ENCODE peak calls at places on chromosome 10, in nine cellular contexts. One of them, this sample, is unnamed.

GRCh38 chr10:91287276-91287675 is 66.8 kb downstream of the PCGF5 start:
- DNase-seq in cardiac fibroblast: no peak
- DNase-seq in AG04450: no peak
- DNase-seq in bronchial epithelial cell: peak; percentile 18
- DNase-seq in CD4-positive, alpha-beta T cell: no peak
- DNase-seq in dorsolateral prefrontal cortex: no peak
- DNase-seq in heart right ventricle: no peak
- DNase-seq in tibial nerve: no peak
- DNase-seq in lung: no peak
- DNase-seq in this sample: no peak

GRCh38 chr10:102935939-102936605 is 18.0 kb downstream of the CNNM2 start:
- DNase-seq in cardiac fibroblast: no peak
- DNase-seq in AG04450: no peak
- DNase-seq in bronchial epithelial cell: no peak
- DNase-seq in CD4-positive, alpha-beta T cell: no peak
- DNase-seq in dorsolateral prefrontal cortex: no peak
- DNase-seq in heart right ventricle: no peak
- DNase-seq in tibial nerve: no peak
- DNase-seq in lung: no peak
- DNase-seq in this sample: no peak

GRCh38 chr10:102153093-102153620 is 968 bp downstream of the NOLC1 start:
- DNase-seq in cardiac fibroblast: no peak
- DNase-seq in AG04450: no peak
- DNase-seq in bronchial epithelial cell: no peak
- DNase-seq in CD4-positive, alpha-beta T cell: no peak
- DNase-seq in dorsolateral prefrontal cortex: no peak
- DNase-seq in heart right ventricle: no peak
- DNase-seq in tibial nerve: no peak
- DNase-seq in lung: no peak
- DNase-seq in this sample: no peak

GRCh38 chr10:103855852-103856496 is 598 bp upstream of the SH3PXD2A start:
- DNase-seq in cardiac fibroblast: no peak
- DNase-seq in AG04450: no peak
- DNase-seq in bronchial epithelial cell: no peak
- DNase-seq in CD4-positive, alpha-beta T cell: no peak
- DNase-seq in dorsolateral prefrontal cortex: no peak
- DNase-seq in heart right ventricle: no peak
- DNase-seq in tibial nerve: no peak
- DNase-seq in lung: no peak
- DNase-seq in this sample: no peak

GRCh38 chr10:88062798-88063472 is 199.5 kb downstream of the PTEN start:
- DNase-seq in cardiac fibroblast: peak; percentile 54
- DNase-seq in AG04450: peak; percentile 71
- DNase-seq in bronchial epithelial cell: peak; percentile 52
- DNase-seq in CD4-positive, alpha-beta T cell: no peak
- DNase-seq in dorsolateral prefrontal cortex: no peak
- DNase-seq in heart right ventricle: no peak
- DNase-seq in tibial nerve: no peak
- DNase-seq in lung: no peak
- DNase-seq in this sample: no peak

GRCh38 chr10:11158080-11158479 is 140.4 kb downstream of the CELF2 start:
- DNase-seq in cardiac fibroblast: no peak
- DNase-seq in AG04450: no peak
- DNase-seq in bronchial epithelial cell: no peak
- DNase-seq in CD4-positive, alpha-beta T cell: no peak
- DNase-seq in dorsolateral prefrontal cortex: no peak
- DNase-seq in heart right ventricle: no peak
- DNase-seq in tibial nerve: no peak
- DNase-seq in lung: no peak
- DNase-seq in this sample: no peak

GRCh38 chr10:132192991-132193670 is 6.4 kb downstream of the DPYSL4 start:
- DNase-seq in cardiac fibroblast: no peak
- DNase-seq in AG04450: no peak
- DNase-seq in bronchial epithelial cell: no peak
- DNase-seq in CD4-positive, alpha-beta T cell: no peak
- DNase-seq in dorsolateral prefrontal cortex: no peak
- DNase-seq in heart right ventricle: peak; percentile 75
- DNase-seq in tibial nerve: no peak
- DNase-seq in lung: no peak
- DNase-seq in this sample: no peak

GRCh38 chr10:124019886-124020797 is 73.3 kb downstream of the CHST15 start:
- DNase-seq in cardiac fibroblast: no peak
- DNase-seq in AG04450: no peak
- DNase-seq in bronchial epithelial cell: no peak
- DNase-seq in CD4-positive, alpha-beta T cell: no peak
- DNase-seq in dorsolateral prefrontal cortex: no peak
- DNase-seq in heart right ventricle: no peak
- DNase-seq in tibial nerve: no peak
- DNase-seq in lung: no peak
- DNase-seq in this sample: no peak

GRCh38 chr10:96688789-96689188 is 31.5 kb downstream of the PIK3AP1 start:
- DNase-seq in cardiac fibroblast: no peak
- DNase-seq in AG04450: no peak
- DNase-seq in bronchial epithelial cell: no peak
- DNase-seq in CD4-positive, alpha-beta T cell: no peak
- DNase-seq in dorsolateral prefrontal cortex: no peak
- DNase-seq in heart right ventricle: no peak
- DNase-seq in tibial nerve: no peak
- DNase-seq in lung: no peak
- DNase-seq in this sample: no peak

GRCh38 chr10:35306852-35307251 is 29.5 kb upstream of the CCNY start:
- DNase-seq in cardiac fibroblast: peak; percentile 19
- DNase-seq in AG04450: no peak
- DNase-seq in bronchial epithelial cell: peak; percentile 96
- DNase-seq in CD4-positive, alpha-beta T cell: no peak
- DNase-seq in dorsolateral prefrontal cortex: no peak
- DNase-seq in heart right ventricle: no peak
- DNase-seq in tibial nerve: no peak
- DNase-seq in lung: peak; percentile 45
- DNase-seq in this sample: no peak

GRCh38 chr10:112345202-112345601 is 28.7 kb upstream of the ACSL5 start:
- DNase-seq in cardiac fibroblast: no peak
- DNase-seq in AG04450: no peak
- DNase-seq in bronchial epithelial cell: no peak
- DNase-seq in CD4-positive, alpha-beta T cell: no peak
- DNase-seq in dorsolateral prefrontal cortex: no peak
- DNase-seq in heart right ventricle: no peak
- DNase-seq in tibial nerve: no peak
- DNase-seq in lung: no peak
- DNase-seq in this sample: no peak

GRCh38 chr10:131022981-131023380 is 288.5 kb downstream of the TCERG1L start:
- DNase-seq in cardiac fibroblast: no peak
- DNase-seq in AG04450: no peak
- DNase-seq in bronchial epithelial cell: no peak
- DNase-seq in CD4-positive, alpha-beta T cell: no peak
- DNase-seq in dorsolateral prefrontal cortex: no peak
- DNase-seq in heart right ventricle: no peak
- DNase-seq in tibial nerve: no peak
- DNase-seq in lung: no peak
- DNase-seq in this sample: no peak

GRCh38 chr10:66455304-66455703 is 470.5 kb upstream of the LRRTM3 start:
- DNase-seq in cardiac fibroblast: no peak
- DNase-seq in AG04450: no peak
- DNase-seq in bronchial epithelial cell: peak; percentile 18
- DNase-seq in CD4-positive, alpha-beta T cell: no peak
- DNase-seq in dorsolateral prefrontal cortex: no peak
- DNase-seq in heart right ventricle: no peak
- DNase-seq in tibial nerve: no peak
- DNase-seq in lung: no peak
- DNase-seq in this sample: no peak
- TF ChIP-seq CTCF in cardiac fibroblast: peak; percentile 9
- TF ChIP-seq CTCF in AG04450: peak; percentile 6
- TF ChIP-seq CTCF in bronchial epithelial cell: peak; percentile 9
- TF ChIP-seq CTCF in CD4-positive, alpha-beta T cell: no peak
- TF ChIP-seq CTCF in dorsolateral prefrontal cortex: no peak
- TF ChIP-seq CTCF in heart right ventricle: no peak
- TF ChIP-seq CTCF in tibial nerve: no peak
- TF ChIP-seq CTCF in lung: no peak
- TF ChIP-seq CTCF in this sample: no peak

DNA sequence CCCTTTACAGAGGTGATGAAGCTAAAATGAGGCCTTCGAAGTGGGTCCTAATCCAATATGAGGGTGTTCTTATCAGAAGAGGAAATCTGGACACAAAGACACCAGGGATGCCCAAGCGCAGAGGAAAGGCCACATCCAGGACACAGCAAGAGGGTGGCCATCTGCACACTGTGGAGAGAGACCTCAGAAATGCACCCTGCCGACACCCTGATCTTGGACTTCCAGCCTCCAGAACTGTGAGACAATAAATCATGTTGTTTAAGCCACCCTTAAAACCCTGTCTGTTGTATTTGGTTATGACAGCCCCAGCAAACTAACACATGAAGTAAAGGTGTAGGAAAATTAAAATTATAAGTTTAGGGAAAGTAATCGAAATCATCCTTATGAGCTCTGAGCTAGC is 64.0 kb downstream of the CDC123 start:
- DNase-seq in cardiac fibroblast: no peak
- DNase-seq in AG04450: no peak
- DNase-seq in bronchial epithelial cell: no peak
- DNase-seq in CD4-positive, alpha-beta T cell: no peak
- DNase-seq in dorsolateral prefrontal cortex: no peak
- DNase-seq in heart right ventricle: no peak
- DNase-seq in tibial nerve: no peak
- DNase-seq in lung: no peak
- DNase-seq in this sample: no peak
- TF ChIP-seq CTCF in cardiac fibroblast: no peak
- TF ChIP-seq CTCF in AG04450: no peak
- TF ChIP-seq CTCF in bronchial epithelial cell: no peak
- TF ChIP-seq CTCF in CD4-positive, alpha-beta T cell: no peak
- TF ChIP-seq CTCF in dorsolateral prefrontal cortex: no peak
- TF ChIP-seq CTCF in heart right ventricle: no peak
- TF ChIP-seq CTCF in tibial nerve: no peak
- TF ChIP-seq CTCF in lung: no peak
- TF ChIP-seq CTCF in this sample: no peak

GRCh38 chr10:114720685-114721278 is 62.7 kb upstream of the ABLIM1 start:
- DNase-seq in cardiac fibroblast: no peak
- DNase-seq in AG04450: no peak
- DNase-seq in bronchial epithelial cell: no peak
- DNase-seq in CD4-positive, alpha-beta T cell: no peak
- DNase-seq in dorsolateral prefrontal cortex: no peak
- DNase-seq in heart right ventricle: peak; percentile 56
- DNase-seq in tibial nerve: no peak
- DNase-seq in lung: no peak
- DNase-seq in this sample: no peak
- TF ChIP-seq CTCF in cardiac fibroblast: no peak
- TF ChIP-seq CTCF in AG04450: no peak
- TF ChIP-seq CTCF in bronchial epithelial cell: no peak
- TF ChIP-seq CTCF in CD4-positive, alpha-beta T cell: no peak
- TF ChIP-seq CTCF in dorsolateral prefrontal cortex: no peak
- TF ChIP-seq CTCF in heart right ventricle: no peak
- TF ChIP-seq CTCF in tibial nerve: no peak
- TF ChIP-seq CTCF in lung: no peak
- TF ChIP-seq CTCF in this sample: no peak

GRCh38 chr10:71984798-71985388 is 20.7 kb downstream of the CHST3 start:
- DNase-seq in cardiac fibroblast: no peak
- DNase-seq in AG04450: no peak
- DNase-seq in bronchial epithelial cell: no peak
- DNase-seq in CD4-positive, alpha-beta T cell: no peak
- DNase-seq in dorsolateral prefrontal cortex: no peak
- DNase-seq in heart right ventricle: no peak
- DNase-seq in tibial nerve: no peak
- DNase-seq in lung: no peak
- DNase-seq in this sample: peak; percentile 51

GRCh38 chr10:71985542-71986250 is 21.5 kb downstream of the CHST3 start:
- DNase-seq in cardiac fibroblast: peak; percentile 94
- DNase-seq in AG04450: no peak
- DNase-seq in bronchial epithelial cell: no peak
- DNase-seq in CD4-positive, alpha-beta T cell: no peak
- DNase-seq in dorsolateral prefrontal cortex: no peak
- DNase-seq in heart right ventricle: peak; percentile 66
- DNase-seq in tibial nerve: peak; percentile 70
- DNase-seq in lung: no peak
- DNase-seq in this sample: peak; percentile 59

GRCh38 chr10:71989658-71990454 is 25.7 kb downstream of the CHST3 start:
- DNase-seq in cardiac fibroblast: peak; percentile 38
- DNase-seq in AG04450: no peak
- DNase-seq in bronchial epithelial cell: no peak
- DNase-seq in CD4-positive, alpha-beta T cell: no peak
- DNase-seq in dorsolateral prefrontal cortex: no peak
- DNase-seq in heart right ventricle: no peak
- DNase-seq in tibial nerve: no peak
- DNase-seq in lung: no peak
- DNase-seq in this sample: no peak

GRCh38 chr10:71995880-71996597 is 31.8 kb downstream of the CHST3 start:
- DNase-seq in cardiac fibroblast: peak; percentile 40
- DNase-seq in AG04450: no peak
- DNase-seq in bronchial epithelial cell: no peak
- DNase-seq in CD4-positive, alpha-beta T cell: no peak
- DNase-seq in dorsolateral prefrontal cortex: no peak
- DNase-seq in heart right ventricle: no peak
- DNase-seq in tibial nerve: no peak
- DNase-seq in lung: no peak
- DNase-seq in this sample: no peak

DNA sequence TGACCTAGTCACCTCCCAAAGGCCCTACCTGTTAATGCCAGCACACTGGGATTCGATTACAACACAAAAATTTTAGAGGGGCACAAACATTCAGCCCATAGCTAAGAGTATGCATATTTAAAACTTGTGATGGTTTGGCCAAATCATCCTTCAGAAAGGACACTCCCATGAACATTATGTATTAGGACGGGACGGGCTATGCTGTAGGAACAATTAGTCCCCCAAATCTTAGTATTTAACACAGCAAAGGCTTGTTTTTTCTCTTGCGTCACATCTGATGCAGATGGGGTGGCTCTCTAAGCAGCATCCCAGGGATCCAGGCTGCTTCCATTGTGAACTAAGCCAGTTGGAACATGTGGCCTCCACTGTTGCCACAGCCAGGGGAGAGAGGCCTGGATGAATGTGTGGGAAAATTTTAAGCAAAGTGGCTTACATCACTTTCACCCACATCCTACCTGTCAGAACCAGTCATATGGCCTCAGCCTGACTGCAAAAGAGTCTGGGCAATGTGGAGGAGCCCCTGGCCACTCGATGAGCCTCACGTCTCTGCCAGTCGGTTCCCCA is 26.6 kb downstream of the CHST3 start:
- DNase-seq in cardiac fibroblast: no peak
- DNase-seq in AG04450: no peak
- DNase-seq in bronchial epithelial cell: peak; percentile 78
- DNase-seq in CD4-positive, alpha-beta T cell: no peak
- DNase-seq in dorsolateral prefrontal cortex: no peak
- DNase-seq in heart right ventricle: no peak
- DNase-seq in tibial nerve: no peak
- DNase-seq in lung: no peak
- DNase-seq in this sample: no peak
- TF ChIP-seq CTCF in cardiac fibroblast: no peak
- TF ChIP-seq CTCF in AG04450: no peak
- TF ChIP-seq CTCF in bronchial epithelial cell: no peak
- TF ChIP-seq CTCF in CD4-positive, alpha-beta T cell: no peak
- TF ChIP-seq CTCF in dorsolateral prefrontal cortex: no peak
- TF ChIP-seq CTCF in heart right ventricle: no peak
- TF ChIP-seq CTCF in tibial nerve: no peak
- TF ChIP-seq CTCF in lung: no peak
- TF ChIP-seq CTCF in this sample: no peak

DNA sequence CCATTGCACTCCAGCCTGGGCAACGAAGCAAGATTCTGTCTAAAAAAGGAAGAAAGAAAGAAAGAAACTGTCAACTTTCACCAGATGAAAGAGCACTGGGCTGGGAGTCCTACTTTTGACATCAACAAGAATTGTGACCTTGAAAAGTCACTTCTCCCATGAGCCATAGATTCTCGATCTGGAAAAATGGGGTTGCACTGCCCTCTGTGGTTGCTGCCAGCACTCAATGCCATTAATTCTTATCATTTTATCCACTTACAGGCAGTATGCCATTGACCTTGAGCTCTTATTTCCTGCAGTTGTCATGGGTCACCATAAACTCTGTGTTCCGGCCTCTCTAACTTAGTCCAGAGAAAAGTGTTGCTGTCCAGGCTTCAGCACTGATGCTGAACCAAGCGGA is 137.2 kb downstream of the NOC3L start:
- DNase-seq in cardiac fibroblast: no peak
- DNase-seq in AG04450: no peak
- DNase-seq in bronchial epithelial cell: peak; percentile 24
- DNase-seq in CD4-positive, alpha-beta T cell: no peak
- DNase-seq in dorsolateral prefrontal cortex: no peak
- DNase-seq in heart right ventricle: no peak
- DNase-seq in tibial nerve: no peak
- DNase-seq in lung: no peak
- DNase-seq in this sample: no peak
- TF ChIP-seq CTCF in cardiac fibroblast: peak; percentile 37
- TF ChIP-seq CTCF in AG04450: peak; percentile 32
- TF ChIP-seq CTCF in bronchial epithelial cell: peak; percentile 38
- TF ChIP-seq CTCF in CD4-positive, alpha-beta T cell: no peak
- TF ChIP-seq CTCF in dorsolateral prefrontal cortex: no peak
- TF ChIP-seq CTCF in heart right ventricle: peak; percentile 5
- TF ChIP-seq CTCF in tibial nerve: no peak
- TF ChIP-seq CTCF in lung: no peak
- TF ChIP-seq CTCF in this sample: no peak

This sample was measured in GM20000.